ENCODE peak calls at places on chromosomes 6 and 20, in four cellular contexts. G is WTC11, Q is HEK293T, J is K562. L is an unnamed sample.

GRCh38 chr6:8859501-8859900 is 424.2 kb upstream of the SLC35B3 start:
- DNase-seq in G (no peak), Q (no peak), J (no peak), L (no peak)

GRCh38 chr20:6746901-6747609 is 20.4 kb upstream of the BMP2 start:
- DNase-seq in G (peak; percentile 14), J (no peak), Q (no peak), L (peak; percentile 25)

GRCh38 chr6:123518441-123519190 is 118.1 kb downstream of the TRDN start:
- DNase-seq in Q (no peak), G (no peak), J (no peak), L (no peak)

GRCh38 chr20:63377256-63378114 is 16.3 kb upstream of the CHRNA4 start:
- DNase-seq in Q (peak; percentile 36), G (peak; percentile 66), J (no peak), L (peak; percentile 65)

GRCh38 chr6:116096979-116097816 is 3.5 kb upstream of the NT5DC1 start:
- DNase-seq in G (no peak), Q (no peak), J (no peak), L (no peak)

GRCh38 chr6:81783893-81784292 is 31.4 kb upstream of the TENT5A start:
- DNase-seq in G (no peak), J (no peak), Q (no peak), L (no peak)

GRCh38 chr6:137995371-137995770 is 111.8 kb downstream of the PERP start:
- DNase-seq in G (no peak), Q (no peak), J (no peak), L (no peak)

GRCh38 chr6:136063095-136063494 is 187.0 kb downstream of the MTFR2 start:
- DNase-seq in Q (no peak), J (no peak), G (no peak), L (no peak)

GRCh38 chr6:111347589-111347988 is 135.4 kb downstream of the REV3L start:
- DNase-seq in J (no peak), G (no peak), Q (no peak), L (peak; percentile 34)

GRCh38 chr20:50285376-50286173 is 94.9 kb downstream of the CEBPB start:
- DNase-seq in G (no peak), Q (peak; percentile 29), J (no peak), L (no peak)

GRCh38 chr6:137808191-137808590 is 58.9 kb upstream of the TNFAIP3 start:
- DNase-seq in Q (no peak), G (no peak), J (no peak), L (peak; percentile 61)

GRCh38 chr6:61649845-61650244 is 636.2 kb downstream of the KHDRBS2 start:
- DNase-seq in Q (no peak), J (no peak), G (no peak), L (no peak)

GRCh38 chr20:63230800-63231268 is 4.9 kb upstream of the BIRC7 start:
- DNase-seq in J (peak; percentile 48), G (peak; percentile 80), Q (peak; percentile 63), L (peak; percentile 79)

GRCh38 chr6:329888-330691 is 37.8 kb downstream of the DUSP22 start:
- DNase-seq in G (no peak), J (peak; percentile 64), Q (peak; percentile 52), L (no peak)

GRCh38 chr6:41678511-41679084 is 40.3 kb downstream of the MDFI start:
- DNase-seq in G (no peak), J (no peak), Q (no peak), L (no peak)

GRCh38 chr6:108588586-108588985 is 27.9 kb downstream of the FOXO3 start:
- DNase-seq in G (no peak), J (no peak), Q (no peak), L (no peak)

GRCh38 chr20:43799150-43799711 is 72.4 kb upstream of the GTSF1L start:
- DNase-seq in G (no peak), Q (no peak), J (no peak), L (no peak)

GRCh38 chr6:3775906-3776305 is 24.4 kb upstream of the PXDC1 start:
- DNase-seq in G (no peak), J (no peak), Q (no peak), L (no peak)

GRCh38 chr6:169189686-169190085 is 64.0 kb downstream of the THBS2 start:
- DNase-seq in G (no peak), J (no peak), Q (no peak), L (no peak)

GRCh38 chr6:110518281-110518623 is 41.8 kb upstream of the SLC22A16 start:
- DNase-seq in J (no peak), Q (peak; percentile 76), G (no peak), L (peak; percentile 34)

GRCh38 chr6:117480651-117481050 is 1.8 kb upstream of the DCBLD1 start:
- DNase-seq in Q (no peak), G (no peak), J (no peak), L (peak; percentile 59)

GRCh38 chr20:40262219-40262618 is 426.8 kb downstream of the MAFB start:
- DNase-seq in Q (no peak), J (no peak), G (no peak), L (no peak)

GRCh38 chr6:128068110-128068460 is 167.2 kb upstream of the THEMIS start:
- DNase-seq in Q (no peak), G (no peak), J (no peak), L (peak; percentile 32)

GRCh38 chr20:17985388-17986018 is 16.7 kb downstream of the MGME1 start:
- DNase-seq in J (no peak), Q (no peak), G (no peak), L (peak; percentile 98)

GRCh38 chr6:125191916-125192609 is 38.5 kb downstream of the TPD52L1 start:
- DNase-seq in J (peak; percentile 72), Q (peak; percentile 83), G (peak; percentile 68), L (peak; percentile 51)

GRCh38 chr20:10558635-10559187 is 115.1 kb downstream of the JAG1 start:
- DNase-seq in G (no peak), J (no peak), Q (no peak), L (no peak)

GRCh38 chr6:20092071-20092566 is 120.2 kb downstream of the MBOAT1 start:
- DNase-seq in Q (peak; percentile 35), J (peak; percentile 39), G (no peak), L (peak; percentile 57)

GRCh38 chr6:79466222-79466834 is 70.9 kb downstream of the LCA5 start:
- DNase-seq in J (no peak), G (no peak), Q (peak; percentile 12), L (no peak)

GRCh38 chr6:20350215-20350614 is 51.5 kb upstream of the E2F3 start:
- DNase-seq in G (no peak), Q (no peak), J (no peak), L (no peak)

GRCh38 chr6:1087112-1087843 is 224.6 kb upstream of the FOXQ1 start:
- DNase-seq in Q (no peak), G (no peak), J (no peak), L (no peak)

GRCh38 chr20:50297498-50298348 is 107.1 kb downstream of the CEBPB start:
- DNase-seq in G (no peak), J (no peak), Q (no peak), L (no peak)

GRCh38 chr6:100203391-100203790 is 209.4 kb upstream of the MCHR2 start:
- DNase-seq in G (no peak), J (no peak), Q (no peak), L (no peak)

GRCh38 chr6:143579703-143580102 is 68.2 kb upstream of the FUCA2 start:
- DNase-seq in J (no peak), G (no peak), Q (no peak), L (no peak)

GRCh38 chr6:116513224-116513875 is 1.9 kb downstream of the CALHM5 start:
- DNase-seq in G (no peak), Q (no peak), J (no peak), L (no peak)

GRCh38 chr6:119459207-119459974 is 109.8 kb upstream of the MAN1A1 start:
- DNase-seq in G (no peak), J (no peak), Q (no peak), L (no peak)

GRCh38 chr6:4788953-4789584 is 12.9 kb downstream of the CDYL start:
- DNase-seq in Q (no peak), J (no peak), G (peak; percentile 52), L (no peak)

DNA sequence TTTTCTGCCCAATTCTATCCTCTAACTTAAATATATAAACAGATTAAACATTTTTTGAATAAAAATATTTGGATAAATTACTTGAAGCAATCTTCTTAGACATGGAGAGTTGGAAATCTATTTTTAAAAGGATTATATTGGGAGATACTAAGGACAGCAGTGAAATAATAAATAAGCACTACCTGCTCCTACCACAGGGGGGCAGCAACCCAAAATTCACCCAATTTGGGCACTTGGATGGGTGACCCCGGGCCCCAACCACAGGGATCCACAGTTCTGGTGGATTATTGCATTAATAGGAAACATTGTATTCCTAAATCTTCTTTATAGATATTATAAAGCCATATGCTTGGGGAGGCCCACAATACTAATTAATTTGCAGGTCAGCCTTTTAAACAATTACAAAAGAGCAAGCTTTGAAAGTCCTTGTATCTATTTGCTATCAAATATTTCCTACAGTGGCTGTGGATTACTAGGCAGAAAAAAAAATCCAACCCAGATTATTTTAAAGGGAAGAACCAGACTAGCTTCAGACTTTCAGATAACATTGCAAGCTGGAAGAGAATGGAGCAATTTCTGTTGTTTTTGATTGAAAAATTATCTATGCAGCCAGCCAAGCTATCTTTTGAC is 66.4 kb upstream of the PDE10A start:
- DNase-seq in G (peak; percentile 71), J (peak; percentile 85), Q (peak; percentile 77), L (peak; percentile 13)
- TF ChIP-seq ELF4 in G (no peak), J (no peak), Q (no peak), L (no peak)

GRCh38 chr6:154602708-154603107 is 92.2 kb upstream of the CNKSR3 start:
- DNase-seq in J (no peak), Q (no peak), G (no peak), L (no peak)

GRCh38 chr6:154604120-154604519 is 93.6 kb upstream of the CNKSR3 start:
- DNase-seq in Q (no peak), J (no peak), G (no peak), L (no peak)

GRCh38 chr6:154605207-154605877 is 94.9 kb upstream of the CNKSR3 start:
- DNase-seq in G (no peak), Q (no peak), J (no peak), L (no peak)

GRCh38 chr6:154606860-154607259 is 96.4 kb upstream of the CNKSR3 start:
- DNase-seq in J (no peak), G (no peak), Q (no peak), L (no peak)

DNA sequence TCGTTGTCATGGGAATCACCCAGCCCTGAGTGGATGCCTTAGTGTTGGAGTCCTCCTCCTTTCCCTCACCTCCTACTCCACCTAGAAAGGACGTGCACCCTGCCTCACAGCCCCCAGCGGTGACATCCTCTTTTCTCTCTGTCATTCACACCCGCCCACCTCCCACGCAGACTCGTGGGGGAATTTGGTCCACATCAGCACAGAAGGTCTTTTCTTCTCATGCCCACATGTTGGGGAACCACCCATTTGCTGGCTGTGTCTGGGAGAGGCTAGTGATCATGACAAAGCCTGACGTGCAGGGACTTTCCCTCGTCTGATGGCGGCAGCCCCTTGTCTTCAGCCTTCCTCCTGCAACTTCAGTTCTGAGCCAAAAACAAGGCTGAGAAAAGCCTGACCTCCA is 96.0 kb upstream of the CNKSR3 start:
- DNase-seq in G (no peak), Q (no peak), J (no peak), L (no peak)
- TF ChIP-seq ELF4 in G (no peak), Q (no peak), J (no peak), L (no peak)

GRCh38 chr6:22189946-22190345 is 106.9 kb downstream of the PRL start:
- DNase-seq in Q (no peak), G (no peak), J (no peak), L (no peak)
- TF ChIP-seq ELF4 in Q (no peak), G (no peak), J (no peak), L (no peak)

DNA sequence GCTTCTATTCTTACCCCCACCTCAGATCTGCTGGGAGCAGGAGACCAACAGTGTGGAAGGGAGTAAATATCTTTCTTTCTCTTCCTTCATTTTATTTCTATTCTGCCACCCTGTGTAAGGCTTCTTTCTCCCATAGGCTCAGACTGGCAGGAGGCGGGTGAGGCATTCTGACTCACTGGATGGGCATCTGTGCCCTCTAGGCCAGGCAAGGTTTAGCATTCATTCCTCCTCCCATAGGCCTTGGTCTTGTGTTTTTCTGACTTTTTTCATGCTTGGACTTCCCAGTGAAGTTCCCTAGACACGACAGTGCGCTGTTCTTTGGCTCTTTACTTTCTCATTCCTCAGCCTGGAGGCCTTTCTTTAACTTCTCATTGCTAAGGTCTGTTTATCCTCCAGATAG is 235.2 kb downstream of the SYNE1 start:
- DNase-seq in Q (no peak), J (no peak), G (no peak), L (no peak)
- TF ChIP-seq ELF4 in Q (no peak), J (no peak), G (no peak), L (no peak)